ENCODE peak calls at places on chromosomes 1 and 21, in five cellular contexts. D, C, M, B and H are unnamed samples.

GRCh38 chr1:205983925-205984725 is 19.1 kb downstream of the RAB7B start:
- DNase-seq in B (no peak), M (no peak), D (peak), C (no peak), H (no peak)

GRCh38 chr21:25912402-25912746 is 177.6 kb downstream of the GABPA start:
- DNase-seq in D (no peak), M (no peak), C (no peak), B (no peak), H (no peak)

GRCh38 chr21:45208627-45208951 is 79.1 kb downstream of the POFUT2 start:
- DNase-seq in D (no peak), C (no peak), B (no peak), M (no peak), H (no peak)

GRCh38 chr1:62131093-62131725 is 63.4 kb upstream of the L1TD1 start:
- DNase-seq in B (peak), M (no peak), C (no peak), D (peak), H (no peak)

GRCh38 chr1:163875214-163875926 is 553.6 kb downstream of the NUF2 start:
- DNase-seq in B (no peak), M (peak), C (no peak), D (peak), H (no peak)

GRCh38 chr1:227453962-227454361 is 109.4 kb upstream of the ZNF678 start:
- DNase-seq in B (no peak), C (no peak), D (no peak), M (no peak), H (no peak)

GRCh38 chr21:34179204-34179935 is 106.0 kb downstream of the MRPS6 start:
- DNase-seq in D (no peak), B (no peak), M (no peak), C (no peak), H (no peak)

GRCh38 chr1:20723537-20724363 is 5.9 kb upstream of the KIF17 start:
- DNase-seq in B (no peak), M (no peak), C (no peak), D (no peak), H (no peak)

GRCh38 chr1:24702511-24703293 is 42.5 kb upstream of the CLIC4 start:
- DNase-seq in M (no peak), B (no peak), D (no peak), C (no peak), H (no peak)